ENCODE peak calls at places on chromosome 21, in four cellular contexts. One of them, this sample, is unnamed.
A peak's percentile ranks its signal among the peaks of the same experiment; 100 is the strongest.

GRCh38 chr21:42319851-42320602 is 4.8 kb upstream of the TFF3 start:
- DNase-seq in HepG2: no peak
- DNase-seq in K562: no peak
- DNase-seq in GM12878: no peak
- DNase-seq in this sample: no peak

GRCh38 chr21:42193131-42193671 is 25.7 kb upstream of the ABCG1 start:
- DNase-seq in HepG2: no peak
- DNase-seq in K562: no peak
- DNase-seq in GM12878: no peak
- DNase-seq in this sample: no peak

GRCh38 chr21:39952265-39952664 is 85.0 kb downstream of the PCP4 start:
- DNase-seq in HepG2: no peak
- DNase-seq in K562: no peak
- DNase-seq in GM12878: no peak
- DNase-seq in this sample: no peak

GRCh38 chr21:16533692-16534407 is 804.1 kb downstream of the USP25 start:
- DNase-seq in HepG2: no peak
- DNase-seq in K562: no peak
- DNase-seq in GM12878: no peak
- DNase-seq in this sample: no peak

GRCh38 chr21:46605759-46606426 is 1.0 kb upstream of the S100B start:
- DNase-seq in HepG2: no peak
- DNase-seq in K562: peak; percentile 13
- DNase-seq in GM12878: peak; percentile 32
- DNase-seq in this sample: no peak

GRCh38 chr21:40335689-40336088 is 468.5 kb downstream of the PCP4 start:
- DNase-seq in HepG2: no peak
- DNase-seq in K562: no peak
- DNase-seq in GM12878: no peak
- DNase-seq in this sample: no peak

GRCh38 chr21:40832316-40832715 is 14.6 kb downstream of the DSCAM start:
- DNase-seq in HepG2: no peak
- DNase-seq in K562: no peak
- DNase-seq in GM12878: no peak
- DNase-seq in this sample: no peak

GRCh38 chr21:16388291-16388690 is 658.5 kb downstream of the USP25 start:
- DNase-seq in HepG2: no peak
- DNase-seq in K562: no peak
- DNase-seq in GM12878: no peak
- DNase-seq in this sample: no peak

GRCh38 chr21:29403922-29404538 is 105.3 kb downstream of the BACH1 start:
- DNase-seq in HepG2: no peak
- DNase-seq in K562: no peak
- DNase-seq in GM12878: no peak
- DNase-seq in this sample: no peak

GRCh38 chr21:23402929-23403520 is 2204.3 kb downstream of the MRPL39 start:
- DNase-seq in HepG2: no peak
- DNase-seq in K562: no peak
- DNase-seq in GM12878: no peak
- DNase-seq in this sample: no peak

GRCh38 chr21:14684071-14684470 is 138.0 kb upstream of the SAMSN1 start:
- DNase-seq in HepG2: no peak
- DNase-seq in K562: no peak
- DNase-seq in GM12878: peak; percentile 25
- DNase-seq in this sample: no peak

GRCh38 chr21:15276243-15276642 is 211.4 kb upstream of the NRIP1 start:
- DNase-seq in HepG2: no peak
- DNase-seq in K562: no peak
- DNase-seq in GM12878: no peak
- DNase-seq in this sample: no peak

GRCh38 chr21:17925900-17926299 is 106.7 kb upstream of the C21orf91 start:
- DNase-seq in HepG2: peak; percentile 20
- DNase-seq in K562: no peak
- DNase-seq in GM12878: no peak
- DNase-seq in this sample: no peak

GRCh38 chr21:40120944-40121575 is 253.8 kb downstream of the PCP4 start:
- DNase-seq in HepG2: peak; percentile 2
- DNase-seq in K562: peak; percentile 20
- DNase-seq in GM12878: no peak
- DNase-seq in this sample: no peak

GRCh38 chr21:29360799-29361765 is 62.4 kb downstream of the BACH1 start:
- DNase-seq in HepG2: no peak
- DNase-seq in K562: no peak
- DNase-seq in GM12878: no peak
- DNase-seq in this sample: no peak

GRCh38 chr21:14753466-14754258 is 207.5 kb upstream of the SAMSN1 start:
- DNase-seq in HepG2: no peak
- DNase-seq in K562: peak; percentile 88
- DNase-seq in GM12878: no peak
- DNase-seq in this sample: no peak

GRCh38 chr21:45041984-45042663 is 32.3 kb upstream of the ADARB1 start:
- DNase-seq in HepG2: no peak
- DNase-seq in K562: no peak
- DNase-seq in GM12878: no peak
- DNase-seq in this sample: no peak

GRCh38 chr21:45042664-45043161 is 31.7 kb upstream of the ADARB1 start:
- DNase-seq in HepG2: no peak
- DNase-seq in K562: no peak
- DNase-seq in GM12878: no peak
- DNase-seq in this sample: no peak

GRCh38 chr21:45045481-45045880 is 28.9 kb upstream of the ADARB1 start:
- DNase-seq in HepG2: no peak
- DNase-seq in K562: no peak
- DNase-seq in GM12878: no peak
- DNase-seq in this sample: no peak

GRCh38 chr21:45041351-45041805 is 33.0 kb upstream of the ADARB1 start:
- DNase-seq in HepG2: no peak
- DNase-seq in K562: no peak
- DNase-seq in GM12878: no peak
- DNase-seq in this sample: no peak

DNA sequence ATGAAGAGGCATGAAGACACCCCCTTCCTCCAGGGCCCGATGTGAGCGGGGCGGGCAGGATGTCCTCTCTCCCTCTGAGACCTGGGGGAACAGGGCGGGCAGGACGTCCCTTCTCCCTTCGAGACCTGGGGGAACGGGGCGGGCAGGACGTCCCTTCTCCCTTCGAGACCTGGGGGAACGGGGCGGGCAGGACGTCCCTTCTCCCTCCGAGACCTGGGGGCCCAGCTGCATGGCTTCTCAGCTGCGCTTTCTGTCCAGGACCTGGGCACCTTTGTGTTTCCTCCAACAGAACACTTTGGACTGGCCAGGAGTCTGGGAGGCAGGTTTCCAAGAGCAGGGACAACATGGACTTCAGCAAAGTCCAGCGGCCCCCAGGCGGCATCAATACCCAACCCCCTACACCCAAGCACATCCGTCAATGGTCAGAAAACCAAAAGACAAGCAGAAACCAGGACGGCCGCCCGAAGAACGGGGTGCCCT is 30.8 kb upstream of the ADARB1 start:
- DNase-seq in HepG2: no peak
- DNase-seq in K562: no peak
- DNase-seq in GM12878: no peak
- DNase-seq in this sample: no peak
- TF ChIP-seq BRCA1 in HepG2: no peak
- TF ChIP-seq BRCA1 in K562: no peak
- TF ChIP-seq BRCA1 in GM12878: no peak
- TF ChIP-seq BRCA1 in this sample: no peak

GRCh38 chr21:45428534-45428933 is 23.6 kb downstream of the COL18A1 start:
- DNase-seq in HepG2: no peak
- DNase-seq in K562: no peak
- DNase-seq in GM12878: no peak
- DNase-seq in this sample: no peak

GRCh38 chr21:45431781-45432572 is 27.0 kb downstream of the COL18A1 start:
- DNase-seq in HepG2: peak; percentile 36
- DNase-seq in K562: no peak
- DNase-seq in GM12878: no peak
- DNase-seq in this sample: no peak

GRCh38 chr21:45429221-45430164 is 24.5 kb downstream of the COL18A1 start:
- DNase-seq in HepG2: no peak
- DNase-seq in K562: no peak
- DNase-seq in GM12878: no peak
- DNase-seq in this sample: no peak

GRCh38 chr21:45432575-45433255 is 27.8 kb downstream of the COL18A1 start:
- DNase-seq in HepG2: peak; percentile 79
- DNase-seq in K562: no peak
- DNase-seq in GM12878: no peak
- DNase-seq in this sample: no peak

DNA sequence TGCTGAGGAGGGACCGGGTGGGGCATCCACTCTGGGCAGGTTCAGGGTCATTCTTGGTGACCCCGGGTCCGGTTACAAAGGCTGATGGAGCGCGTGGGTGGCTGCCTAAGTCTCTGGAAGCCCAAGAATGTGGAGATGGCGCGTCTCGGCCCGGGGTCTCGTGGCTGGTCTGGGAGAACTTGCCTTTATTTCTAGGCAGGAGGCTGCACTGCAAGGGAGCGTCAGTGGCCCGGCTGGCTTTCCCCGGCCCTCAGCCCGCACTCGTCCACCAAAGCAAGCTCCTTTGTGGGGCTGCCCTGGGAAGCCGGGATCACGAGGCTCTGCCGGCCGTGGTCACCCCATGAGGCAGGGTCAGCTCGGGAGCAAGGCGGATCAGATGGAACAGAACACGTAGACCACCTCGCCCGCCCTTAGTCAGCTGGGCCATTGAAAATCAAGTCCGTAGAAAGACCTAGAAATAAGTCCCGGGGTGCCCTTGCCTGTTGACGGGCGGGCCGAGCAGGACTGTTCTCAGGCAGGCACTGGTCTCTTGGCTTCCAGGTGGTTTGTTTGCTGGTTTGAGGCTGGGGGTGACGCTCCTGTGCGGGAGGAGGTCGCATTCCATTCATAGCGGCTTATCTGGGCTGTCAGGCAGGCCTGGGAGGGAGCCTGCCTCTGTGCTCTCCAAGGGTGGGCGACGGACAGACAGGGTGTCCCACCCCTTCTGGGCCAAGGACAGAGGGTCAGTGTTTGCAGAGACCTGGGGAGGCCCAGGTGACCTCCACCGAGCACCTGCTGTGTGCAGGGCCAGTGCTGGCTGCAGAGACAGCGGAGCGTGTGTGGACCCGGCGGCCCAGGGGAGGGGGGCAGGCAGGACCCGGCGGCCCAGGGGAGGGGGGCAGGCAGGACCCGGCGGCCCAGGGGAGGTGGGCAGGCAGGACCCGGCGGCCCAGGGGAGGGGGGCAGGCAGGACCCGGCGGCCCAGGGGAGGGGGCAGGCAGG is 25.8 kb downstream of the COL18A1 start:
- DNase-seq in HepG2: peak; percentile 95
- DNase-seq in K562: peak; percentile 55
- DNase-seq in GM12878: no peak
- DNase-seq in this sample: peak; percentile 72
- TF ChIP-seq POLR2A in HepG2: peak; percentile 40
- TF ChIP-seq POLR2A in K562: no peak
- TF ChIP-seq POLR2A in GM12878: no peak
- TF ChIP-seq POLR2A in this sample: no peak

GRCh38 chr21:35311985-35312384 is 262.9 kb upstream of the RUNX1 start:
- DNase-seq in HepG2: no peak
- DNase-seq in K562: no peak
- DNase-seq in GM12878: no peak
- DNase-seq in this sample: no peak
- TF ChIP-seq BRCA1 in HepG2: no peak
- TF ChIP-seq BRCA1 in K562: no peak
- TF ChIP-seq BRCA1 in GM12878: no peak
- TF ChIP-seq BRCA1 in this sample: no peak

GRCh38 chr21:38810034-38810825 is 4.5 kb downstream of the ETS2 start:
- DNase-seq in HepG2: no peak
- DNase-seq in K562: no peak
- DNase-seq in GM12878: no peak
- DNase-seq in this sample: peak; percentile 31
- TF ChIP-seq POLR2A in HepG2: no peak
- TF ChIP-seq POLR2A in K562: no peak
- TF ChIP-seq POLR2A in GM12878: no peak
- TF ChIP-seq POLR2A in this sample: no peak

DNA sequence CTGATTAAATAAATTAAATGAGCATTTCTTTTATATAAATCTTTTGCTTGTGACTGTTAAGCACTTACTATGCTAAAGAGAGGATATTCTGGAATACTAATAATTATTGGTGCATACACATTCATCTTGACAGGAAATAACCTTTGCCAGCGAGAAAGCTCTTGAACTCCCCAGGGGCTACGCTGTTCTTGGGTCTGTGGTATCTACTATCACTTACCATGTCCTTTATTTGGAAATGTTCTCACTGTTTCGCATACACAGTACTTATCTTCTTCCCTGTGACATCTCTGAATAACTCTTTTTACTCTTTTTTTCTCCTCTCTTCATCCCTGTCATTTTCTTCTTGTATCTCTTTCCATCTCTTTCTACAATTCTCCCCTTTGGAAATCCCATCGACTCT is 178.7 kb downstream of the GABPA start:
- DNase-seq in HepG2: no peak
- DNase-seq in K562: no peak
- DNase-seq in GM12878: no peak
- DNase-seq in this sample: no peak
- TF ChIP-seq BRCA1 in HepG2: no peak
- TF ChIP-seq BRCA1 in K562: no peak
- TF ChIP-seq BRCA1 in GM12878: no peak
- TF ChIP-seq BRCA1 in this sample: no peak

DNA sequence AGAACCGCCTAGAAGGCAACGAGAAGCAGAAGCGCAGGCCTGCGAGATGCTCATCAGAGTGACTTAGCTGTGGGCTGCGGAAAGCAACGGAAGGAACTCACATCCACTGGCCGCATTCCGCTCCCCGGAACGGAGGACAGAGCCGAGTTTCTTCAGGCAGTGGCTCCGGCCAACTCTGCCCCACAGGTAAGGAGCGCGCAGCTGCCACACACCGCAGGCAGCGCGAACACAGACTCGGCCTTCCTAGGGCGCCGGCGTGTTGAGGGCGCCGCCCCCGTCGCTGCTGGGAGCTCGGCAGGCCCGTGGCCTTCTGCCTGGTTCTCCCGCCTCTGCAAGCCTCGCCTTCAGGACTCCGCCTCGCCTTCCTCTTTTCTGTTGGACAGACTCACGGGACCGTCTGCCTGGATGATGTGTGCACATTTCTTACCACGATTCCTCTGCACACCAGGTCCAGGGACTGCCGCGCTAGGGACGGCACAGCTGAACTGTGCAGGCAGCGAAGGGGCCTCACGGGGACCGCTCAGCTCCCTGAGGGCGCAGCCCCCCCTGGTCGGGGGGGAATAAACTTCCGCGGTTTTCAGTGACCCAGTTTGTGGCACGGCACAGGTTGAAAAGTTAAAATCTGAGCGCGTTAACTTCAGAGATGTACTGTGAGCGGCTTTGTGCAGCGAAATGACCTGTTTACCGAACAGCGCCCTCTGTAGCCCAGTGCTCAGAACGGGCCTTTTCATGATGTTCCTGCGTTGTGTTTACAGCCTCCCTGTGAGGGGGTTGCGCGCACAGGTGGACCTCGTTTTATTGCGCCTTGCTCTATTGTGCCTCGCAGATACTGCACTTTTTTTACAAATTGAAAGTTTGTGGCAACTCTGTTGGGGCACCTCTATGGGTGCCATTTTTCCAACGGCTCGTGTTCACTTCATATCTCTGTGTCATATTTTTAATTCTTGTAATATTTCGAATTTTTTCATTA is 15.8 kb downstream of the TCP10L start:
- DNase-seq in HepG2: peak; percentile 77
- DNase-seq in K562: peak; percentile 83
- DNase-seq in GM12878: peak; percentile 13
- DNase-seq in this sample: peak; percentile 50
- TF ChIP-seq POLR2A in HepG2: peak; percentile 28
- TF ChIP-seq POLR2A in K562: no peak
- TF ChIP-seq POLR2A in GM12878: peak; percentile 36
- TF ChIP-seq POLR2A in this sample: peak; percentile 31

This sample was measured in H1.